ENCODE peak calls at places on chromosome 17, in ten cellular contexts. One of them, this sample, is unnamed.

GRCh38 chr17:76631821-76632565 is 11.6 kb downstream of the ST6GALNAC1 start:
- DNase-seq in HFF-Myc: no peak
- DNase-seq in prostate gland: peak; percentile 43
- DNase-seq in neural progenitor cell: no peak
- DNase-seq in pancreas: no peak
- DNase-seq in left ventricle myocardium inferior: no peak
- DNase-seq in cardiac muscle cell: no peak
- DNase-seq in cardiac fibroblast: no peak
- DNase-seq in AG04450: no peak
- DNase-seq in tibial nerve: no peak
- DNase-seq in this sample: no peak

GRCh38 chr17:4365103-4365627 is 1.3 kb downstream of the UBE2G1 start:
- DNase-seq in HFF-Myc: peak; percentile 85
- DNase-seq in prostate gland: peak; percentile 92
- DNase-seq in neural progenitor cell: peak; percentile 92
- DNase-seq in pancreas: peak; percentile 89
- DNase-seq in left ventricle myocardium inferior: peak; percentile 91
- DNase-seq in cardiac muscle cell: peak; percentile 95
- DNase-seq in cardiac fibroblast: peak; percentile 94
- DNase-seq in AG04450: peak; percentile 77
- DNase-seq in tibial nerve: peak; percentile 84
- DNase-seq in this sample: peak; percentile 70

GRCh38 chr17:35973333-35974260 is 7.7 kb downstream of the CCL16 start:
- DNase-seq in HFF-Myc: no peak
- DNase-seq in prostate gland: no peak
- DNase-seq in neural progenitor cell: no peak
- DNase-seq in pancreas: peak; percentile 55
- DNase-seq in left ventricle myocardium inferior: no peak
- DNase-seq in cardiac muscle cell: no peak
- DNase-seq in cardiac fibroblast: peak; percentile 3
- DNase-seq in AG04450: no peak
- DNase-seq in tibial nerve: no peak
- DNase-seq in this sample: no peak

GRCh38 chr17:72569193-72569946 is 448.6 kb downstream of the SOX9 start:
- DNase-seq in HFF-Myc: no peak
- DNase-seq in prostate gland: no peak
- DNase-seq in neural progenitor cell: no peak
- DNase-seq in pancreas: peak; percentile 29
- DNase-seq in left ventricle myocardium inferior: no peak
- DNase-seq in cardiac muscle cell: no peak
- DNase-seq in cardiac fibroblast: no peak
- DNase-seq in AG04450: no peak
- DNase-seq in tibial nerve: no peak
- DNase-seq in this sample: no peak

GRCh38 chr17:28335959-28336871 is 654 bp downstream of the TNFAIP1 start:
- DNase-seq in HFF-Myc: peak; percentile 59
- DNase-seq in prostate gland: peak; percentile 34
- DNase-seq in neural progenitor cell: peak; percentile 95
- DNase-seq in pancreas: peak; percentile 75
- DNase-seq in left ventricle myocardium inferior: peak; percentile 44
- DNase-seq in cardiac muscle cell: peak; percentile 94
- DNase-seq in cardiac fibroblast: peak; percentile 93
- DNase-seq in AG04450: peak; percentile 74
- DNase-seq in tibial nerve: peak; percentile 33
- DNase-seq in this sample: peak; percentile 60

GRCh38 chr17:12099412-12099811 is 78.7 kb downstream of the MAP2K4 start:
- DNase-seq in HFF-Myc: no peak
- DNase-seq in prostate gland: no peak
- DNase-seq in neural progenitor cell: no peak
- DNase-seq in pancreas: no peak
- DNase-seq in left ventricle myocardium inferior: no peak
- DNase-seq in cardiac muscle cell: no peak
- DNase-seq in cardiac fibroblast: no peak
- DNase-seq in AG04450: no peak
- DNase-seq in tibial nerve: no peak
- DNase-seq in this sample: no peak

GRCh38 chr17:4490637-4491061 is 8.0 kb upstream of the SPNS2 start:
- DNase-seq in HFF-Myc: no peak
- DNase-seq in prostate gland: no peak
- DNase-seq in neural progenitor cell: no peak
- DNase-seq in pancreas: no peak
- DNase-seq in left ventricle myocardium inferior: no peak
- DNase-seq in cardiac muscle cell: no peak
- DNase-seq in cardiac fibroblast: no peak
- DNase-seq in AG04450: no peak
- DNase-seq in tibial nerve: no peak
- DNase-seq in this sample: no peak

GRCh38 chr17:79563237-79564013 is 47.4 kb downstream of the RBFOX3 start:
- DNase-seq in HFF-Myc: no peak
- DNase-seq in prostate gland: no peak
- DNase-seq in neural progenitor cell: no peak
- DNase-seq in pancreas: no peak
- DNase-seq in left ventricle myocardium inferior: no peak
- DNase-seq in cardiac muscle cell: peak; percentile 10
- DNase-seq in cardiac fibroblast: peak; percentile 11
- DNase-seq in AG04450: no peak
- DNase-seq in tibial nerve: no peak
- DNase-seq in this sample: peak; percentile 1

GRCh38 chr17:75707096-75707720 is 14.1 kb upstream of the ITGB4 start:
- DNase-seq in HFF-Myc: no peak
- DNase-seq in prostate gland: no peak
- DNase-seq in neural progenitor cell: no peak
- DNase-seq in pancreas: no peak
- DNase-seq in left ventricle myocardium inferior: peak; percentile 53
- DNase-seq in cardiac muscle cell: peak; percentile 38
- DNase-seq in cardiac fibroblast: peak; percentile 63
- DNase-seq in AG04450: no peak
- DNase-seq in tibial nerve: no peak
- DNase-seq in this sample: no peak

GRCh38 chr17:42844761-42845555 is 578 bp downstream of the AOC2 start:
- DNase-seq in HFF-Myc: no peak
- DNase-seq in prostate gland: no peak
- DNase-seq in neural progenitor cell: no peak
- DNase-seq in pancreas: no peak
- DNase-seq in left ventricle myocardium inferior: no peak
- DNase-seq in cardiac muscle cell: no peak
- DNase-seq in cardiac fibroblast: no peak
- DNase-seq in AG04450: no peak
- DNase-seq in tibial nerve: no peak
- DNase-seq in this sample: no peak

GRCh38 chr17:78817123-78817522 is 23.5 kb downstream of the USP36 start:
- DNase-seq in HFF-Myc: no peak
- DNase-seq in prostate gland: no peak
- DNase-seq in neural progenitor cell: no peak
- DNase-seq in pancreas: no peak
- DNase-seq in left ventricle myocardium inferior: no peak
- DNase-seq in cardiac muscle cell: no peak
- DNase-seq in cardiac fibroblast: no peak
- DNase-seq in AG04450: no peak
- DNase-seq in tibial nerve: no peak
- DNase-seq in this sample: no peak

GRCh38 chr17:9837551-9838471 is 12.1 kb downstream of the GLP2R start:
- DNase-seq in HFF-Myc: no peak
- DNase-seq in prostate gland: no peak
- DNase-seq in neural progenitor cell: no peak
- DNase-seq in pancreas: peak; percentile 11
- DNase-seq in left ventricle myocardium inferior: peak; percentile 61
- DNase-seq in cardiac muscle cell: peak; percentile 97
- DNase-seq in cardiac fibroblast: peak; percentile 95
- DNase-seq in AG04450: no peak
- DNase-seq in tibial nerve: peak; percentile 51
- DNase-seq in this sample: peak; percentile 22

GRCh38 chr17:50117202-50118040 is 12.5 kb downstream of the SAMD14 start:
- DNase-seq in HFF-Myc: no peak
- DNase-seq in prostate gland: peak; percentile 28
- DNase-seq in neural progenitor cell: peak; percentile 92
- DNase-seq in pancreas: peak; percentile 63
- DNase-seq in left ventricle myocardium inferior: no peak
- DNase-seq in cardiac muscle cell: peak; percentile 71
- DNase-seq in cardiac fibroblast: peak; percentile 65
- DNase-seq in AG04450: no peak
- DNase-seq in tibial nerve: no peak
- DNase-seq in this sample: no peak
- H3K4me3 ChIP-seq in HFF-Myc: no peak overlapping the region
- H3K4me3 ChIP-seq in prostate gland: no peak overlapping the region
- H3K4me3 ChIP-seq in neural progenitor cell: no peak overlapping the region
- H3K4me3 ChIP-seq in pancreas: no peak overlapping the region
- H3K4me3 ChIP-seq in left ventricle myocardium inferior: peak overlapping the region; percentile 46
- H3K4me3 ChIP-seq in cardiac muscle cell: peak overlapping the region; percentile 1
- H3K4me3 ChIP-seq in cardiac fibroblast: no peak overlapping the region
- H3K4me3 ChIP-seq in AG04450: no peak overlapping the region
- H3K4me3 ChIP-seq in tibial nerve: no peak overlapping the region
- H3K4me3 ChIP-seq in this sample: peak overlapping the region; percentile 23

DNA sequence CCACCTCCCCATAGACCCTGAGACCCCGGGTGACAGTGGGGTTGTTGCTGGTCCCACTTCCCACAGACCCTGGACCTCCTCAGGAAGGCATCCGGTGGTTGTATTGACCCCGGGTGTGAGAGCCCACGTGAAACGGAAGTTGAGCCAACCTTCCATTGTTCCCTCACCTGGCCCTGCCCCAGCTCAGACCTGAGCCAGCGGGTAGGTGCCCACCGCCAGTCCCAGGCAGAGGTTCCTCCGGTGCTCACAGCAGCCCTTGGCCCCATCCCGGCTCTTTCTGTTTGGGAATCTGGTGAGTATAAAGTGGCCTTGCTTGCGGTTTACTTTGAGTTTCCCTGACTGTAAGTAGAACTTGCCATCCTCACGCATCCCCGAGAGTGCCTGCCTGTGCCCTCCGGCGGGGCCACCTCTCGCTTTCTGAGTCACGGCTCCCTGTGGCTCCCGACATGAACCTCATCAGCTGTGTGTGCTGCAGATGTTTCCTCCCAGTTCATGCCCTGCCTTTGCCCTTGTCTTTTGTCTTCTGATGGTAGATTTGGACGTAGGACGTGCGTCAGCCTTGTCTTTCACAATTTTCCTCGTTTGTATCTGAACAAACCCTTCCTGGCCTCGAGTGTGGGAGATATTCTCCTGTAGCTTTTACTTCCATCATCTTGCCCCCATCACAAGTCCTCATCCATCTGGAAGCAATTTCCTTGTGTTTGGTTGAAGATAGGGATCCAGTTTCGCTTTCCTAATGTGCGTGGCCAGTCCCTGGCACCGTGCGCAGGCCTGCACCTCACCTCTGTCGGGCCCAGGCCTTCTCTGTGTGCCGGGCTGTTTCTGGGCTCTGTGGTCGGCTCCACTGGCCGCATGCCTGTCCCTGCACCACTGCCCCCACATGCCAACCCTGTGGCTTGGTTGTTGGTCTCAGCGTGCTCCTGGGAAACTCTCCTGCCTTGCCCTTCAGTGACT is 76.0 kb downstream of the METRNL start:
- DNase-seq in HFF-Myc: peak; percentile 81
- DNase-seq in prostate gland: no peak
- DNase-seq in neural progenitor cell: no peak
- DNase-seq in pancreas: no peak
- DNase-seq in left ventricle myocardium inferior: no peak
- DNase-seq in cardiac muscle cell: peak; percentile 61
- DNase-seq in cardiac fibroblast: peak; percentile 37
- DNase-seq in AG04450: no peak
- DNase-seq in tibial nerve: peak; percentile 69
- DNase-seq in this sample: peak; percentile 48
- H3K4me3 ChIP-seq in HFF-Myc: no peak overlapping the region
- H3K4me3 ChIP-seq in prostate gland: no peak overlapping the region
- H3K4me3 ChIP-seq in neural progenitor cell: no peak overlapping the region
- H3K4me3 ChIP-seq in pancreas: no peak overlapping the region
- H3K4me3 ChIP-seq in left ventricle myocardium inferior: no peak overlapping the region
- H3K4me3 ChIP-seq in cardiac muscle cell: no peak overlapping the region
- H3K4me3 ChIP-seq in cardiac fibroblast: no peak overlapping the region
- H3K4me3 ChIP-seq in AG04450: no peak overlapping the region
- H3K4me3 ChIP-seq in tibial nerve: no peak overlapping the region
- H3K4me3 ChIP-seq in this sample: no peak overlapping the region

GRCh38 chr17:34318474-34318873 is 761 bp upstream of the CCL8 start:
- DNase-seq in HFF-Myc: no peak
- DNase-seq in prostate gland: no peak
- DNase-seq in neural progenitor cell: peak; percentile 21
- DNase-seq in pancreas: no peak
- DNase-seq in left ventricle myocardium inferior: no peak
- DNase-seq in cardiac muscle cell: no peak
- DNase-seq in cardiac fibroblast: no peak
- DNase-seq in AG04450: no peak
- DNase-seq in tibial nerve: no peak
- DNase-seq in this sample: no peak
- H3K4me3 ChIP-seq in HFF-Myc: no peak overlapping the region
- H3K4me3 ChIP-seq in prostate gland: no peak overlapping the region
- H3K4me3 ChIP-seq in neural progenitor cell: no peak overlapping the region
- H3K4me3 ChIP-seq in pancreas: no peak overlapping the region
- H3K4me3 ChIP-seq in left ventricle myocardium inferior: no peak overlapping the region
- H3K4me3 ChIP-seq in cardiac muscle cell: no peak overlapping the region
- H3K4me3 ChIP-seq in cardiac fibroblast: no peak overlapping the region
- H3K4me3 ChIP-seq in AG04450: no peak overlapping the region
- H3K4me3 ChIP-seq in tibial nerve: no peak overlapping the region
- H3K4me3 ChIP-seq in this sample: no peak overlapping the region

DNA sequence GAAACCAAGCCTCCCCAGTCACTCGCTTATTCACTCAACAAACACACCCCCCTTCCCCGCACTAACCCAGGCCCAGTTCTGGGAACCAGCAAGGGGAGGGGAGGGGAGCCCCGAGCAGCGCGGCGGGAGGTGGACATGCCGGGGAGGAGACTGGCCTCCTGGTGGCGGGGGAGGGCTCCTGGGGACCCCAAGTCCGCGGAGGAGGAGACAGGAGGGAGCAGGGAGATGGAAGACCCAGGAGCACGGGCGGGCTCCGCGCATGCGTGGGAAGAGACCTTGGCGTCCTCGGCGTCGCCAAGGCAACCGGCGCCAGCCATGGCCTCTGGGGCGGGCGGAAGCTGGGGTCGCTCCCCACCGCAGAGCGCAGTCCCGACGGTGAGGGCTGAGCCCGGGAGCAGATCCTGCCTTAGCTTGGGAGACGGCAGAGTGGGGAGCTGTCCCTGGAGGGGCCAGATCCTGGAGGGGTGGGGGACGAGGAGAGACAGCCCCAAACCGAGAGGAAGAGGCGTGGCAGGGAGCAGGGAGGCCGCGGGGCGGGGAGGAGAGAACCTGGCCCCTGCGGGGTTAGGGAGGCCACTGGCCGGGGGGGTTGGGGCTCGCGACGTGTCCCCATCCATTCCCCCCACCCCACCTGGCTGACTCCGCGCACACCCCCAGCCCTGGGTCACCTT is at the start of gene PRR29:
- DNase-seq in HFF-Myc: no peak
- DNase-seq in prostate gland: peak; percentile 33
- DNase-seq in neural progenitor cell: peak; percentile 96
- DNase-seq in pancreas: peak; percentile 64
- DNase-seq in left ventricle myocardium inferior: peak; percentile 67
- DNase-seq in cardiac muscle cell: peak; percentile 78
- DNase-seq in cardiac fibroblast: peak; percentile 72
- DNase-seq in AG04450: peak; percentile 13
- DNase-seq in tibial nerve: no peak
- DNase-seq in this sample: no peak
- H3K4me3 ChIP-seq in HFF-Myc: peak within 1 kb of the TSS; percentile 37
- H3K4me3 ChIP-seq in prostate gland: peak within 1 kb of the TSS; percentile 44
- H3K4me3 ChIP-seq in neural progenitor cell: peak within 1 kb of the TSS; percentile 90
- H3K4me3 ChIP-seq in pancreas: peak within 1 kb of the TSS; percentile 55
- H3K4me3 ChIP-seq in left ventricle myocardium inferior: peak within 1 kb of the TSS; percentile 72
- H3K4me3 ChIP-seq in cardiac muscle cell: peak within 1 kb of the TSS; percentile 70
- H3K4me3 ChIP-seq in cardiac fibroblast: peak within 1 kb of the TSS; percentile 73
- H3K4me3 ChIP-seq in AG04450: peak within 1 kb of the TSS; percentile 74
- H3K4me3 ChIP-seq in tibial nerve: peak within 1 kb of the TSS; percentile 52
- H3K4me3 ChIP-seq in this sample: peak within 1 kb of the TSS; percentile 63